ENCODE peak calls at places on chromosomes 12 and 14, in four cellular contexts. U is mesenchymal stem cell, L is neuronal stem cell, I is H1. D is an unnamed sample.

GRCh38 chr14:44981198-44981597 is 19.2 kb downstream of the TOGARAM1 start:
- DNase-seq in U (no peak), L (no peak), I (no peak), D (no peak)

GRCh38 chr12:27060740-27061139 is 21.6 kb downstream of the C12orf71 start:
- DNase-seq in U (no peak), L (no peak), I (no peak), D (no peak)

GRCh38 chr12:101459642-101460346 is 15.3 kb upstream of the SPIC start:
- DNase-seq in U (peak), L (no peak), I (no peak), D (no peak)

GRCh38 chr14:54220122-54220691 is 176.6 kb upstream of the CDKN3 start:
- DNase-seq in U (peak), L (no peak), I (peak), D (peak)

GRCh38 chr14:102351023-102351422 is 11.7 kb downstream of the CINP start:
- DNase-seq in U (no peak), L (no peak), I (no peak), D (no peak)

GRCh38 chr12:70400124-70400523 is 34.0 kb downstream of the KCNMB4 start:
- DNase-seq in U (no peak), L (no peak), I (no peak), D (no peak)

GRCh38 chr14:102985665-102986064 is 63.2 kb downstream of the AMN start:
- DNase-seq in U (no peak), L (no peak), I (no peak), D (no peak)

GRCh38 chr14:81219821-81220487 is 805 bp downstream of the GTF2A1 start:
- DNase-seq in U (no peak), L (no peak), I (peak), D (no peak)

GRCh38 chr12:60822601-60823000 is 1226.8 kb downstream of the SLC16A7 start:
- DNase-seq in U (no peak), L (no peak), I (no peak), D (no peak)

GRCh38 chr12:48615681-48616080 is 45.8 kb upstream of the LALBA start:
- DNase-seq in U (no peak), L (no peak), I (no peak), D (no peak)

GRCh38 chr12:119176267-119177055 is 2.3 kb upstream of the HSPB8 start:
- DNase-seq in U (peak), L (no peak), I (peak), D (peak)

GRCh38 chr12:3303410-3304136 is 187.4 kb upstream of the PRMT8 start:
- DNase-seq in U (no peak), L (no peak), I (peak), D (peak)

GRCh38 chr14:65229431-65230286 is 127.3 kb upstream of the MAX start:
- DNase-seq in U (peak), L (peak), I (peak), D (peak)
- H2BK12ac ChIP-seq in U (no peak), L (peak), I (peak), D (no peak)

DNA sequence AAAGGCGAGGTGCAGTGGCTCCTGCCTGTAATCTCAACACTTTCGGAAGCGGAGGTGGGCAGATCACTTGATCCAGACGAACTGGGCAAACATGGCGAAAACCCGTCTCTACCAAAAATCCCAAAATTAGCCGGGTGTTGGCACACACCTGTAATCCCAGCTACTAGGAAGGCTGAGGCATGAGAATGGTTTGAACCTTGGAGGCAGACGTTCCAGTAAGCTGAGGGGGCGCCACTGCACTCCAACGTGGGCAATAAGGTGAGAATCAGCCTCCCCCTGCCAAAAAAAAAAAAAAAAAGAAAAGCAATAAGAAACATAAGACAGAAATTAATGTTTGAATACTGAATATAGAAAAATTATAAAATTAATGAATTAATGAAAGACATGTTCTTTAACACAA is 928.7 kb downstream of the LRFN5 start:
- DNase-seq in U (no peak), L (no peak), I (no peak), D (peak)
- H2AFZ ChIP-seq in U (no peak), L (no peak), I (no peak), D (no peak)

GRCh38 chr14:23237772-23238594 is at the start of gene RNF212B:
- DNase-seq in U (peak), L (peak), I (peak), D (peak)
- H2BK12ac ChIP-seq in U (no peak), L (no peak), I (peak), D (no peak)

GRCh38 chr12:19846561-19846960 is 407.3 kb downstream of the AEBP2 start:
- DNase-seq in U (peak), L (no peak), I (no peak), D (no peak)

GRCh38 chr12:19848426-19848825 is 409.1 kb downstream of the AEBP2 start:
- DNase-seq in U (peak), L (no peak), I (no peak), D (no peak)

GRCh38 chr12:19850341-19851065 is 411.2 kb downstream of the AEBP2 start:
- DNase-seq in U (peak), L (no peak), I (no peak), D (no peak)

GRCh38 chr12:19847294-19848059 is 408.2 kb downstream of the AEBP2 start:
- DNase-seq in U (peak), L (no peak), I (no peak), D (no peak)

DNA sequence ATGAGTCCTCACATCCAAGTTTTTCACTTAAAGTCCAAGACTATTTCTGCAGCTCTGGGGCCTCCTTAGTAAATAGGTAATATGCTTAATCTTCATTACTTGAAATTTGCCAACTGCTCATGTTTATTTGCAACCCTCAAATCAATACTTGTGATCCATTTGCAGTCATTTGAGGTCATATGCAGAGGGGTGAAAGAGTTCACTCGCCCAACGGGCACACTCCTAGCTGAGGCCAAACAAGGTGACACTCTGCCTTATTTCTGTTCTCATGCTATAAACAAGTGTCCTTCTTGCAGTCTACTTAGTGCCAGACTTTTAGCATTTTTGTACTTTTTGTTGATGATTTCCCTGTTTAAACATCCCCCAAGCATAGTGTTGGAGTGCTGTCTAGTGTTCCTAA is 409.9 kb downstream of the AEBP2 start:
- DNase-seq in U (peak), L (no peak), I (no peak), D (no peak)
- H2AFZ ChIP-seq in U (no peak), L (no peak), I (no peak), D (no peak)

GRCh38 chr12:52920937-52921336 is 16.1 kb upstream of the KRT8 start:
- DNase-seq in U (peak), L (no peak), I (no peak), D (peak)

GRCh38 chr12:52916225-52916624 is 11.3 kb upstream of the KRT8 start:
- DNase-seq in U (no peak), L (no peak), I (no peak), D (no peak)

GRCh38 chr12:52918784-52919183 is 13.9 kb upstream of the KRT8 start:
- DNase-seq in U (no peak), L (no peak), I (no peak), D (no peak)

GRCh38 chr12:52917800-52918199 is 12.9 kb upstream of the KRT8 start:
- DNase-seq in U (no peak), L (no peak), I (no peak), D (no peak)

DNA sequence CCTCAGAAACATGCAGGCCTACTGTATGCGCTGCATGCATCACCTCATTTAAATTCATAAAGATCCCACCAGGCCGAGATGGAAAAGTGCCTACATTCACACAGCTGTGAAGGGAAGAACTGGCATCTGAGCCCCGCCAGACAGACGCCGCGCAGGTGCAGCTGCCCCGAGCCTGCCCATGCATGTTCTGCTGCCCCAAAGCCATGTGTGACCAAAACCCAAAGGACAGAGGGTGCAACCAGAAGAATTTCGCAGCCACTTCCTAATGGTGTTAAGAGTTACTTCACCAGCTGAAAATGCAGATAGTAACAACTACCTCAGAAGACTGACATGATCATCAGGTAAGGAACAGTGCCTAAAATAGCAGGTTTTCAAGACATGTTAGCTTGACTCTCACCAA is 13.5 kb upstream of the KRT8 start:
- DNase-seq in U (no peak), L (no peak), I (no peak), D (no peak)
- H2BK12ac ChIP-seq in U (no peak), L (no peak), I (no peak), D (no peak)

GRCh38 chr12:79690156-79690605 is 583 bp downstream of the PAWR start:
- DNase-seq in U (peak), L (peak), I (peak), D (no peak)

GRCh38 chr12:79692860-79693605 is 2.3 kb upstream of the PAWR start:
- DNase-seq in U (peak), L (no peak), I (no peak), D (no peak)

GRCh38 chr12:79690606-79691298 is at the start of gene PAWR:
- DNase-seq in U (peak), L (peak), I (peak), D (peak)

GRCh38 chr12:79691299-79692248 is 810 bp upstream of the PAWR start:
- DNase-seq in U (peak), L (no peak), I (no peak), D (no peak)

DNA sequence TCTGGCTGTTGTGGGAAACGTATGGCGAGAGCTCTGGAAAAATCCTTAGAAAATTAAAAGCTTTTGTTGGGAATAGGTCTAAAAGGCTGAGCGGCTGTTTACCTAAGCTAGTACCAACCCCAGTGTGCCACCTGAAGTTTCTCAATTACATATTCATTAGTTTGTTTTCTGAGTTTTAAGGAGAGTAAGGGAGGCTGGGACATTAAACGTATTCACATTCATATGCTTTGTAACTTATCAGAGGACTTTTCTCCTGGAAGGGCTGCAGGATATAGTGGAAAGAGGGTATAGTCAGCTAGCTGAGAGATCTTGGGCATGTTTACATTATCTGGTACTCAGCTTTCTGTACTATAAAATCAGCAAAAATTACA is 1.5 kb upstream of the PAWR start:
- DNase-seq in U (peak), L (no peak), I (no peak), D (no peak)
- H2AFZ ChIP-seq in U (no peak), L (peak), I (peak), D (no peak)

GRCh38 chr12:9647825-9648700 is 21.4 kb upstream of the CLEC2D start:
- DNase-seq in U (peak), L (peak), I (peak), D (peak)
- H2BK12ac ChIP-seq in U (peak), L (no peak), I (peak), D (no peak)

GRCh38 chr12:55036326-55036725 is 16.6 kb downstream of the NEUROD4 start:
- DNase-seq in U (no peak), L (no peak), I (no peak), D (no peak)
- H2AFZ ChIP-seq in U (no peak), L (no peak), I (no peak), D (no peak)

DNA sequence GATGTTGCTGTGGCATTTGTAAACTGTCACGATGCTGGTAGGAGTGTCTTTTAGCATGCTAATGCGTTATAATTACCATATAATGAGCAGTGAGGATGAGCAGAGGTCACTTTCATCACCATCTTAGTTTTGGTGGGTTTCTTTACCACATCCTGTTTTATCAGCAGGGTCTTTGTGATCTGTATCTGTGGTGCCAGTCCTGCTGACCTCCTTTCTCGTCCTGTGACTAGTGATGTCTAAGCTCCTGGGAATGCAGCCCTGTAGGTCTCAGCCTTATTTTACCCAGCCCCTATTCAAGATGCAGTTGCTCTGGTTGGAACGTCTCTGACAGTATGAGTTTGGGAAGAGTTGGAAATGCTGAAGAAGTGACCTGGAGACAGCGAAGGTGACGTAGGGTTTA is 100.6 kb downstream of the ZNF664 start:
- DNase-seq in U (peak), L (no peak), I (no peak), D (no peak)
- H2BK12ac ChIP-seq in U (no peak), L (peak), I (no peak), D (no peak)

GRCh38 chr12:108115746-108116125 is 13.4 kb upstream of the WSCD2 start:
- DNase-seq in U (no peak), L (no peak), I (no peak), D (no peak)

GRCh38 chr12:108115123-108115745 is 13.9 kb upstream of the WSCD2 start:
- DNase-seq in U (no peak), L (no peak), I (no peak), D (no peak)

GRCh38 chr12:108110844-108111243 is 18.2 kb upstream of the WSCD2 start:
- DNase-seq in U (no peak), L (no peak), I (no peak), D (no peak)

GRCh38 chr12:108109954-108110353 is 19.1 kb upstream of the WSCD2 start:
- DNase-seq in U (no peak), L (no peak), I (no peak), D (no peak)

DNA sequence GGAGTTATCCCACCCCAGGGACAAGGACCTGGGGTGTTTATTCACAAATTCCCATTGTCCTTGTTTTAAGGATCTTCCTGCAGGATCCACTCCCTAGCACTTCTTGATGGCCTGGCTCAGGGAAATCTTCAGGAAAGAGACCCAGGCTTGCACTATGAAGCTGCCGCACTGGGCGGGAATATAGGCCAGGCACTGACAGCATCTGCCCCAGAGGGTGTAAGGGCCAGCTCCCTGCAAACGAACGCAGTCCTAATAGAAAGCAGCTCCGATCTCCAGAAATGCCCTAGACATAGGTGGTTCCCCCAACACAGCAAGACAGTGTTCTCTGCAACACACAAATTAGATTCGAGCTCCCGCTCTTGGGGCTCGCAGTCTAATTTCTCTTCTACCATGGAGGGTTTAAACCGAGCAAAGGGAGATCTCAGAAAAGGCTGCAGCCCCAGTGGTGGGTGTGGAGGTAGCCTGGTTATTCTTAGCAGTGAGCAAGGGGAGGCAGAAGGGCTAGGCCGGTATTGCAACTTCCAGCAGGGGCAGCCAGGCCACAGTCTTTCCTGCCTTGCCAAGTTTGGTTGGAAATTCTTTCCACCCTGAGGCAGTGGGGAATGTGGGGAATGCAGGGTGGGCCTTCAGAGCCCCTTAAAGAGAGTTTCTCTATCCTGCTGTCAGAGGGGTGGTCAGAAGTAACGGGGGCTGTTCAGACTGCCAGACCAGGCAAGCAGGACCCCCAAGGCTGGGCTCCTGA is 16.1 kb upstream of the WSCD2 start:
- DNase-seq in U (no peak), L (peak), I (peak), D (peak)
- H2AFZ ChIP-seq in U (no peak), L (peak), I (peak), D (no peak)